ENCODE peak calls at places on chromosomes 6 and 20, in ten cellular contexts. Q is adrenal gland; M is WERI-Rb-1; K is BE2C; S is fibroblast of lung; F is CD8-positive, alpha-beta T cell; E is IMR-90; P is HepG2; Y is cardiac muscle cell; N is GM12864. J is an unnamed sample.

GRCh38 chr20:35312348-35312747 is 20.1 kb upstream of the FAM83C start:
- DNase-seq in Q (no peak), M (no peak), K (no peak), S (peak), F (no peak), E (peak), P (peak), Y (no peak), N (no peak), J (peak)

GRCh38 chr6:74343804-74344203 is 647.8 kb downstream of the CD109 start:
- DNase-seq in Q (no peak), M (no peak), K (no peak), S (no peak), F (no peak), E (no peak), P (peak), Y (no peak), N (no peak), J (no peak)

GRCh38 chr6:167113935-167114910 is 8.7 kb upstream of the CCR6 start:
- DNase-seq in Q (peak), M (no peak), K (peak), S (no peak), F (peak), E (no peak), P (no peak), Y (no peak), N (peak), J (no peak)

GRCh38 chr6:52595000-52595795 is 18.3 kb upstream of the TRAM2 start:
- DNase-seq in Q (peak), M (peak), K (peak), S (peak), F (no peak), E (peak), P (peak), Y (no peak), N (peak), J (peak)

GRCh38 chr6:105179244-105180065 is at the start of gene POPDC3:
- DNase-seq in Q (no peak), M (peak), K (peak), S (peak), F (no peak), E (peak), P (no peak), Y (peak), N (no peak), J (no peak)

GRCh38 chr6:74768120-74768519 is 437.7 kb downstream of the COL12A1 start:
- DNase-seq in Q (no peak), M (no peak), K (no peak), S (no peak), F (no peak), E (no peak), P (no peak), Y (no peak), N (no peak), J (no peak)

GRCh38 chr20:41245086-41245707 is 72.3 kb downstream of the ZHX3 start:
- DNase-seq in Q (no peak), M (no peak), K (no peak), S (peak), F (no peak), E (peak), P (peak), Y (peak), N (no peak), J (no peak)

GRCh38 chr6:68651018-68651985 is 16.2 kb downstream of the ADGRB3 start:
- DNase-seq in Q (no peak), M (no peak), K (no peak), S (peak), F (no peak), E (no peak), P (no peak), Y (no peak), N (no peak), J (no peak)

GRCh38 chr6:47241742-47242482 is 67.8 kb downstream of the TNFRSF21 start:
- DNase-seq in Q (peak), M (peak), K (no peak), S (no peak), F (no peak), E (no peak), P (no peak), Y (no peak), N (no peak), J (no peak)

GRCh38 chr20:63367446-63368055 is 6.4 kb upstream of the CHRNA4 start:
- DNase-seq in Q (no peak), M (no peak), K (no peak), S (no peak), F (no peak), E (no peak), P (peak), Y (no peak), N (no peak), J (no peak)

DNA sequence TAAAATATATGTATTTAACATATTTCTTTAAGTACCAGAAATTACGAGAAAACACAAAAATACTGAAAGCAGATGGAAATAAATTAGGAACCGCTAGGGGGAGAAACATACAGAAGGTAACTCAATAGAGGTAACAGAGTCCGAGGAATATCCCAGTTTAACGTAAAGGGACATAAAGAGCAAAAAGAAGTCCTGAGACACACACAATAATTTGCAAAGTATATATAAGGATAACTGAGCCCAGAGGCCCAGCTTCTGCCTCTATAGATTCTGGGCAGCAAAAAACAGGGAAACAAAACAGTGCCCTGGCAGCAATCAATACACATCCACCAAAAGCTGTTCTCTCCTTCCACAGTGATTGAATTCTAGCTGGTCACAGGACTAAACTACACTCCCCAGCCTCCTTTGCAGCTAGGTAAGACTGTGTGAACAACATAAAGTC is 15.1 kb downstream of the TBC1D32 start:
- DNase-seq in Q (no peak), M (no peak), K (no peak), S (peak), F (no peak), E (peak), P (peak), Y (peak), N (no peak), J (no peak)
- TF ChIP-seq CTCF in Q (peak), M (no peak), K (no peak), S (peak), F (peak), E (peak), P (peak), Y (peak), N (peak), J (peak)

GRCh38 chr6:138517635-138518034 is 18.3 kb upstream of the NHSL1 start:
- DNase-seq in Q (peak), M (peak), K (peak), S (peak), F (peak), E (peak), P (peak), Y (no peak), N (peak), J (no peak)
- TF ChIP-seq CTCF in Q (peak), M (peak), K (peak), S (peak), F (peak), E (peak), P (peak), Y (peak), N (peak), J (peak)

DNA sequence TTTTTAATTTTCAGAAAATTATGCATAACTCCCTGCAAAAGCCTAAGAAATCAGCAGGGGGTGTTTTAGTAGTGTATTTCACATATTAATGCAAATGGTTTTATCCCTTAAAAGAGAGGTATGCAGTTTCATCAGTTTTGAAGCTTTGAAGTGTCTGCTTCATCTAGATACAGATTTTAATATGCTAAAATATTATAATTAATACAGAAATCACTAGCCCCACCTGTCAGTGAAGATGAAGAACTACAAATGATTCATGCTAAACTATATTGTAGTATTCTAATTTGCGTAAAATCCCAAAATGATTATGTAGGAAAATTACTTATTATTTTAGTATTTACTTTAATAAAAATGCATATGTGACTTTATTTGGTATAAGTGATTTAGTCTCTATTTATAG is 2.9 kb upstream of the TFB1M start:
- DNase-seq in Q (no peak), M (no peak), K (no peak), S (no peak), F (no peak), E (peak), P (no peak), Y (no peak), N (no peak), J (no peak)
- TF ChIP-seq CTCF in Q (no peak), M (no peak), K (peak), S (peak), F (peak), E (peak), P (no peak), Y (peak), N (no peak), J (peak)

DNA sequence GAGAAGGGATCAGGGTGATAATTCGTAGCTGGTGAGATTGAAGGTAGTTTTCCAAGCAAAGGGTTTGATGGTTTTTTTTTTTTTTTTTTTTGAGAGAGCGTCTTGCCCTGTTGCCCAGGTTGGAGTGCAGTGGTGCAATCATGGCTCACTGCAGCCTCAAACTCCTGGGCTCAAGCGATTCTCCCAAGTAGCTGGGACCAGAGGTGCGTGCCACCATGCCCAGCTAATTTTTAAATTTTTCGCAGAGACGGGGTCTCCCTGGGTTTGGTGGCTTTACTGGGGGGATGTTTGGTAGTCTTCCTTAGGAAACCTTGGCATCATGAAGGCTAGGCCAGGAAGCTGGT is 76.8 kb upstream of the RNF24 start:
- DNase-seq in Q (no peak), M (no peak), K (no peak), S (no peak), F (no peak), E (no peak), P (no peak), Y (no peak), N (no peak), J (no peak)
- TF ChIP-seq CTCF in Q (no peak), M (no peak), K (no peak), S (no peak), F (no peak), E (no peak), P (no peak), Y (no peak), N (no peak), J (no peak)

DNA sequence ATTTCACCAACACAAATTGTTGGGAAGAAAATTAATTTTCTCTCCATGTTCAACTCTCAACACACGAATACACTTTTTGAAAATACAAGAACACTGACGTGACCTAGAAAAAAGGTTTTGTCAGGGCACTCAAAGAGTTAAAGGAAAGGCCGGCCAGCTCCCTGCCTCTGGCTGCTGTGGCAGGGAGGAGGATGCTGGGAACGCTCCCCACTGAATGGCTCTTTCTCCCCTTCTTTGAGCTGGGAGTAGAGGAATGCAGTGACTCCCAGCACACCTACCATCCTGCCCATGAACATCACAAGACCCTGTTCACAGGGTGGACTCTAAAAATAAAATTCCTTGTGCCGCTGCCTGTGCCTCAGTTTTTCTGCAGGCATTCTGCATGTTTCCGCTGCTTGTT is 47.0 kb downstream of the MAP3K5 start:
- DNase-seq in Q (no peak), M (no peak), K (no peak), S (no peak), F (no peak), E (no peak), P (no peak), Y (no peak), N (no peak), J (no peak)
- TF ChIP-seq CTCF in Q (no peak), M (no peak), K (no peak), S (no peak), F (no peak), E (no peak), P (no peak), Y (no peak), N (no peak), J (no peak)